ENCODE peak calls at places on chromosome 17, in four cellular contexts. H, D, Y and F are unnamed samples.

GRCh38 chr17:76270770-76271668 is 5.9 kb downstream of the UBALD2 start:
- DNase-seq in H (no peak), D (no peak), Y (no peak), F (no peak)

GRCh38 chr17:81239714-81240555 is 817 bp downstream of the NDUFAF8 start:
- DNase-seq in H (no peak), D (no peak), Y (no peak), F (peak)

GRCh38 chr17:4944554-4945175 is 3.7 kb downstream of the PFN1 start:
- DNase-seq in H (no peak), D (no peak), Y (no peak), F (no peak)

GRCh38 chr17:17667231-17667630 is 14.0 kb upstream of the RAI1 start:
- DNase-seq in H (no peak), D (no peak), Y (no peak), F (no peak)

GRCh38 chr17:60827920-60828319 is 150.3 kb downstream of the BCAS3 start:
- DNase-seq in H (no peak), D (no peak), Y (no peak), F (no peak)

GRCh38 chr17:51152766-51153209 is 571 bp upstream of the NME1 start:
- DNase-seq in H (no peak), D (no peak), Y (peak), F (no peak)

GRCh38 chr17:82230627-82231311 is 1.9 kb downstream of the SLC16A3 start:
- DNase-seq in H (peak), D (peak), Y (peak), F (peak)

GRCh38 chr17:82647593-82648164 is 565 bp downstream of the WDR45B start:
- DNase-seq in H (peak), D (peak), Y (no peak), F (no peak)

GRCh38 chr17:43611230-43611969 is 50.3 kb downstream of the MEOX1 start:
- DNase-seq in H (no peak), D (no peak), Y (no peak), F (no peak)

GRCh38 chr17:43637563-43638323 is 24.0 kb downstream of the MEOX1 start:
- DNase-seq in H (no peak), D (no peak), Y (no peak), F (no peak)

GRCh38 chr17:44602390-44602789 is 45.1 kb downstream of the FZD2 start:
- DNase-seq in H (no peak), D (no peak), Y (no peak), F (no peak)

GRCh38 chr17:20216154-20216815 is 207.1 kb downstream of the SPECC1 start:
- DNase-seq in H (no peak), D (no peak), Y (no peak), F (peak)

GRCh38 chr17:42305543-42306384 is 17.5 kb downstream of the STAT5A start:
- DNase-seq in H (no peak), D (no peak), Y (no peak), F (no peak)
- TF ChIP-seq HMGXB4 in H (no peak), D (no peak), Y (no peak), F (no peak)

DNA sequence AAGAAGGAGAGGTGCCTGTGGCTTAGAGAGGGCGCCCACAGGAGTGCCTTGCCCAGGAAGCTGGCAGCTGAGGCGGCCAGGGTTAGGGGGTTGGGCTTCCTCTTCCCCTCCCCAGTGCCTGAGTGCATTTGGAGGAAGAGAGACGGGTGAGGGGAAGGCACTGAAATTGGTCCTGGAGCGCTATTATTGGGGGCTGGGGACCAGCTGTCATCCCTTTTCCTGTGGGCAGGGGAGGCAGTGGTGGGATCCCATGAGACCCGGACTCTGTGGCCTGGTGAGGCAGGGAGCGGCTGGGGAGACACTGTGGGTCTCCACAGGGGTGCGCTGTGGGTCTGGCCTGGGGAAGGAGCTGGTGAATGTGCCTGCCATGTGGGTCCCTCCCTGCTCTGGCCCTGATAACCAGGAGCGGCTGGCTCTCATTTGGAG is 259.7 kb downstream of the SEC14L1 start:
- DNase-seq in H (peak), D (peak), Y (no peak), F (no peak)
- TF ChIP-seq HMGXB4 in H (no peak), D (no peak), Y (no peak), F (no peak)

GRCh38 chr17:199806-200603 is 18.6 kb upstream of the DOC2B start:
- DNase-seq in H (no peak), D (peak), Y (no peak), F (no peak)
- TF ChIP-seq HMGXB4 in H (no peak), D (no peak), Y (no peak), F (no peak)

GRCh38 chr17:40068917-40069750 is 6.4 kb downstream of the THRA start:
- DNase-seq in H (peak), D (no peak), Y (no peak), F (no peak)
- TF ChIP-seq HMGXB4 in H (no peak), D (no peak), Y (no peak), F (no peak)

GRCh38 chr17:62807812-62808575 is at the start of gene MARCHF10:
- DNase-seq in H (peak), D (peak), Y (no peak), F (no peak)
- TF ChIP-seq HMGXB4 in H (no peak), D (no peak), Y (no peak), F (no peak)

GRCh38 chr17:74842599-74843351 is 16.9 kb downstream of the GRIN2C start:
- DNase-seq in H (peak), D (peak), Y (peak), F (peak)

GRCh38 chr17:74840500-74840899 is 19.2 kb downstream of the GRIN2C start:
- DNase-seq in H (no peak), D (no peak), Y (no peak), F (no peak)

GRCh38 chr17:74839955-74840354 is 19.7 kb downstream of the GRIN2C start:
- DNase-seq in H (no peak), D (no peak), Y (no peak), F (no peak)

GRCh38 chr17:74842146-74842598 is 17.5 kb downstream of the GRIN2C start:
- DNase-seq in H (no peak), D (no peak), Y (no peak), F (no peak)

GRCh38 chr17:74840989-74841666 is 18.6 kb downstream of the GRIN2C start:
- DNase-seq in H (peak), D (no peak), Y (peak), F (no peak)
- TF ChIP-seq HMGXB4 in H (no peak), D (no peak), Y (no peak), F (no peak)